ENCODE peak calls at places on chromosomes 12 and 14, in six cellular contexts. F, A, G, V, P and E are unnamed samples.

GRCh38 chr14:87186745-87187144 is 806.2 kb downstream of the GALC start:
- DNase-seq in F (no peak), A (no peak), G (no peak), V (no peak), P (no peak), E (no peak)

GRCh38 chr14:84071061-84071460 is 1458.9 kb upstream of the FLRT2 start:
- DNase-seq in F (no peak), A (no peak), G (no peak), V (no peak), P (no peak), E (no peak)

GRCh38 chr14:35858521-35859209 is 32.5 kb downstream of the BRMS1L start:
- DNase-seq in F (no peak), A (no peak), G (no peak), V (no peak), P (no peak), E (no peak)

GRCh38 chr12:80556566-80556965 is 112.5 kb downstream of the PTPRQ start:
- DNase-seq in F (no peak), A (no peak), G (no peak), V (no peak), P (no peak), E (no peak)

GRCh38 chr14:29108908-29109307 is 342.3 kb downstream of the FOXG1 start:
- DNase-seq in F (no peak), A (no peak), G (no peak), V (no peak), P (no peak), E (no peak)

GRCh38 chr12:13362260-13362841 is 165.8 kb downstream of the EMP1 start:
- DNase-seq in F (peak; percentile 55), A (peak; percentile 65), G (peak; percentile 26), V (peak; percentile 78), P (peak; percentile 56), E (peak; percentile 10)

GRCh38 chr12:30457621-30458289 is 237.9 kb downstream of the IPO8 start:
- DNase-seq in F (no peak), A (peak; percentile 14), G (no peak), V (no peak), P (no peak), E (peak; percentile 5)

GRCh38 chr12:95674088-95674595 is 116.4 kb downstream of the NTN4 start:
- DNase-seq in F (no peak), A (no peak), G (no peak), V (no peak), P (no peak), E (no peak)

GRCh38 chr12:92553389-92553788 is 149.4 kb upstream of the PLEKHG7 start:
- DNase-seq in F (no peak), A (no peak), G (peak; percentile 72), V (peak; percentile 75), P (no peak), E (no peak)

GRCh38 chr12:120710805-120711296 is 593 bp downstream of the UNC119B start:
- DNase-seq in F (no peak), A (peak; percentile 56), G (no peak), V (peak; percentile 87), P (peak; percentile 30), E (no peak)

GRCh38 chr12:100077367-100077766 is 65.3 kb downstream of the BLTP3B start:
- DNase-seq in F (no peak), A (peak; percentile 7), G (no peak), V (no peak), P (no peak), E (no peak)

DNA sequence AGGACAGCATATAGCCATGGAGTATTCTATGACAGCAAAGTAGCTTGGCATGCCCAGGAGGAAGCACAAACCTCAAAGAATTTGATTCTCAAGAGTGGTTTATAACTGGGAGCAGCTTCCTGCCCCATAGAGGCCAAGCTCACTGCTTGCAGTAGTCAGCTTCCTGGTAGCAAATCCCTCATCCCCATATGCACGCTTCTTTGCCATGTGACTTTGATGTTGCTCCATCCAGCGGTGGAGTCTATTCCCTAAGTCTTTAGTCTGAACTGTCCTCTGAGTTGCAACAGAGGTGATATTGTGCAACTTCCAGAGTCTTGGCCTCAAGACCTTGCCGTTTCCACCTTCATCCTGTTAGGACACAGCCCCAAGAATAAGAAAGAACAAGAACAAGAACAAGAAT is 996.8 kb upstream of the TMEM132C start:
- DNase-seq in F (no peak), A (no peak), G (no peak), V (no peak), P (no peak), E (no peak)
- TF ChIP-seq POLR2AphosphoS5 in F (no peak), A (no peak), G (no peak), V (no peak), P (no peak), E (no peak)

DNA sequence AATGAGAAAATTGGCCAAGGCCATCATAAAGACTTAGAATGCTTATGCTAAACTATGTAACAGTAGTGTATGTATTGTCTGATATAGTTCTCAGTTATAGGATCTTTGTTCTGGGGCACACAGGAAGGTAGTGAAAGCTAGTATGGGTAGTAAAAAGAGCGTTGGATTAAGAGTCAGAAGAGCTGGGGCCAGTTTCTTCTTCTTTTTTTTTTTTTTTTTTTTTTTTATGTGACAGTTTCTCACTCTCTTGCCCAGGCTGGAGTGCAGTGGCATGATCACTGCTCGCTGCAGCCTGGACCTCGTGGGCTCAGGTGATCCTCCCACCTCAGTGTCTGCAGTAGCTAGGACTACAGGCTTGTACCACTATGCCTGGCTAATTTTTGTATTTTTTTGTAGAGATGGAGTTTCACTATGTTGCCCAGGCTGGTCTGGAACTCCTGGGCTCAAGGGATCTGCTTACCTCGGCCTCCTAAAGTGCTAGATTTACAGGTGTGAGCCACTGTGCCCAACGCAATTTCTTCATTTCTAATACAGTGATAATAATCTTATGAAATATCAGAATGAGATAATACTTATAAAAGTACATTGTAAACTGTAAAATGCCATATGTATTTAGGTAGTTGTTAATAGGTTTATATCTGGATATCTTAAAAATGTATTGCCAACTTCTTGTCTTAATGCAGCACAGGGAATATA is 7.4 kb downstream of the MDM2 start:
- DNase-seq in F (no peak), A (no peak), G (no peak), V (no peak), P (no peak), E (no peak)
- TF ChIP-seq POLR2AphosphoS5 in F (no peak), A (no peak), G (no peak), V (no peak), P (no peak), E (no peak)

GRCh38 chr12:67659296-67659695 is 10.8 kb downstream of the DYRK2 start:
- DNase-seq in F (no peak), A (no peak), G (no peak), V (no peak), P (no peak), E (no peak)

GRCh38 chr12:67666605-67667004 is 18.1 kb downstream of the DYRK2 start:
- DNase-seq in F (no peak), A (no peak), G (no peak), V (no peak), P (no peak), E (no peak)

GRCh38 chr12:67661311-67662011 is 12.9 kb downstream of the DYRK2 start:
- DNase-seq in F (no peak), A (peak; percentile 47), G (no peak), V (no peak), P (no peak), E (peak; percentile 53)

GRCh38 chr12:67665679-67666078 is 17.1 kb downstream of the DYRK2 start:
- DNase-seq in F (no peak), A (no peak), G (no peak), V (no peak), P (no peak), E (no peak)

DNA sequence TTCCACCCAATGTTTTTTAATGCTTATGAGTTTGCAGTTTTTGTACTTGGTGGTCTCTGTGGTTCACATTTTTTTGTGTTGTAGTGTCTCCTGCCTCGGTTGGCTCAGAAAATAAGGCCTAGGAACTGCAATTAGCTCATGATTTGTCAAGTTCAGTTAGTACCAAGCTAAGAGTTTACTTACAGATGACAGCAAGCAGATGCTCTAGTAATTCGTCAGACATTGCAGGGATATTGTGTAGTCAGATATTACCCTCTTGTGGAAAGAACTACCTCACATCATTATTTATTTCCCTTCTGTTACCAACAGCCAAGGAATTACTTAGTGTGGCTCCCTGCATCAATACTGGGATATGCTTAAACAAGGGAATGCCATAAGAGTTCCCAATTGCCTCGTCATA is 14.6 kb downstream of the DYRK2 start:
- DNase-seq in F (no peak), A (no peak), G (no peak), V (no peak), P (no peak), E (no peak)
- TF ChIP-seq POLR2AphosphoS5 in F (no peak), A (peak; percentile 91), G (no peak), V (no peak), P (no peak), E (no peak)

GRCh38 chr12:57802607-57803006 is 15.9 kb downstream of the AVIL start:
- DNase-seq in F (no peak), A (no peak), G (no peak), V (no peak), P (no peak), E (no peak)

GRCh38 chr12:57807285-57807684 is 11.2 kb downstream of the AVIL start:
- DNase-seq in F (no peak), A (no peak), G (no peak), V (no peak), P (no peak), E (no peak)

GRCh38 chr12:57806677-57807076 is 11.9 kb downstream of the AVIL start:
- DNase-seq in F (no peak), A (no peak), G (no peak), V (no peak), P (no peak), E (no peak)

GRCh38 chr12:57800965-57801364 is 17.6 kb downstream of the AVIL start:
- DNase-seq in F (no peak), A (no peak), G (no peak), V (no peak), P (no peak), E (no peak)

GRCh38 chr12:57803317-57803893 is 15.1 kb downstream of the AVIL start:
- DNase-seq in F (no peak), A (peak; percentile 68), G (no peak), V (no peak), P (no peak), E (no peak)
- TF ChIP-seq POLR2AphosphoS5 in F (peak; percentile 28), A (no peak), G (no peak), V (no peak), P (no peak), E (no peak)

GRCh38 chr12:34603382-34604035 is 581.2 kb downstream of the ALG10 start:
- DNase-seq in F (no peak), A (peak; percentile 0), G (no peak), V (peak; percentile 41), P (no peak), E (no peak)

GRCh38 chr12:34602213-34602940 is 580.1 kb downstream of the ALG10 start:
- DNase-seq in F (no peak), A (peak; percentile 0), G (no peak), V (peak; percentile 30), P (no peak), E (no peak)

GRCh38 chr12:34604631-34605509 is 582.6 kb downstream of the ALG10 start:
- DNase-seq in F (no peak), A (peak; percentile 0), G (no peak), V (peak; percentile 52), P (no peak), E (no peak)

GRCh38 chr12:34605510-34605887 is 583.2 kb downstream of the ALG10 start:
- DNase-seq in F (no peak), A (peak; percentile 0), G (no peak), V (peak; percentile 39), P (no peak), E (no peak)

GRCh38 chr12:34604227-34604626 is 581.9 kb downstream of the ALG10 start:
- DNase-seq in F (no peak), A (peak; percentile 0), G (no peak), V (peak; percentile 50), P (no peak), E (no peak)
- TF ChIP-seq POLR2AphosphoS5 in F (no peak), A (no peak), G (no peak), V (no peak), P (no peak), E (no peak)